ENCODE peak calls at places on chromosomes 6 and 20, in four cellular contexts. W is T1000; A is HFFc6; Z is activated naive CD8-positive, alpha-beta T cell treated with anti-CD3 and anti-CD28 coated beads, Interleukin-2, amount 50 U/mL, for 24 hours. B is an unnamed sample.

GRCh38 chr6:38804368-38804767 is 89.3 kb downstream of the DNAH8 start:
- DNase-seq in W (no peak), A (no peak), Z (no peak), B (no peak)

GRCh38 chr6:162489406-162489976 is 238.1 kb downstream of the PRKN start:
- DNase-seq in W (no peak), A (no peak), Z (no peak), B (no peak)

GRCh38 chr6:144613859-144614258 is 328.7 kb downstream of the UTRN start:
- DNase-seq in W (no peak), A (no peak), Z (no peak), B (no peak)

GRCh38 chr20:47392015-47392720 is 35.7 kb upstream of the ZMYND8 start:
- DNase-seq in W (peak; percentile 93), A (peak; percentile 99), Z (no peak), B (peak; percentile 37)

GRCh38 chr20:56778765-56779195 is 149.7 kb downstream of the TFAP2C start:
- DNase-seq in W (no peak), A (peak; percentile 48), Z (no peak), B (peak; percentile 27)

GRCh38 chr20:48652961-48653705 is 174.7 kb downstream of the PREX1 start:
- DNase-seq in W (no peak), A (no peak), Z (no peak), B (no peak)

GRCh38 chr6:52416629-52417151 is 3.5 kb upstream of the EFHC1 start:
- DNase-seq in W (no peak), A (peak; percentile 74), Z (peak; percentile 39), B (peak; percentile 53)

GRCh38 chr6:105136433-105137350 is 43.1 kb downstream of the POPDC3 start:
- DNase-seq in W (peak; percentile 16), A (peak; percentile 31), Z (peak; percentile 15), B (peak; percentile 47)

GRCh38 chr20:59571151-59571550 is 33.2 kb upstream of the PHACTR3 start:
- DNase-seq in W (no peak), A (no peak), Z (no peak), B (no peak)

B was measured in activated CD4-positive, alpha-beta T cell treated with anti-CD3 and anti-CD28 coated beads for 36 hours.